ENCODE peak calls at places on chromosomes 16 and 17, in five cellular contexts. F, X, E, G and L are unnamed samples.

GRCh38 chr16:5041604-5042133 is 7.9 kb upstream of the NAGPA start:
- DNase-seq in X (no peak), E (no peak), F (no peak), G (no peak), L (peak; percentile 70)

GRCh38 chr17:72600934-72601333 is 480.1 kb downstream of the SOX9 start:
- DNase-seq in E (no peak), G (peak; percentile 61), F (no peak), X (no peak), L (peak; percentile 54)

GRCh38 chr17:2789700-2790099 is 6.5 kb upstream of the RAP1GAP2 start:
- DNase-seq in X (no peak), F (no peak), E (no peak), G (no peak), L (no peak)

GRCh38 chr16:68234188-68235104 is 1.5 kb downstream of the ESRP2 start:
- DNase-seq in E (no peak), X (no peak), F (no peak), G (no peak), L (no peak)

GRCh38 chr17:73863761-73864535 is 219.7 kb upstream of the SDK2 start:
- DNase-seq in G (no peak), F (no peak), X (no peak), E (no peak), L (no peak)

GRCh38 chr16:1819611-1820010 is 7.0 kb downstream of the HAGH start:
- DNase-seq in X (no peak), G (no peak), E (no peak), F (no peak), L (no peak)

GRCh38 chr17:35084987-35085386 is 21.5 kb upstream of the RFFL start:
- DNase-seq in E (no peak), X (no peak), F (no peak), G (peak; percentile 90), L (peak; percentile 55)

GRCh38 chr17:66644311-66644710 is 190.6 kb upstream of the CACNG5 start:
- DNase-seq in E (no peak), G (no peak), F (no peak), X (no peak), L (no peak)

GRCh38 chr17:44636562-44636961 is 19.7 kb upstream of the MEIOC start:
- DNase-seq in G (peak; percentile 69), X (peak; percentile 29), E (no peak), F (no peak), L (peak; percentile 59)

GRCh38 chr17:78735832-78736525 is 46.1 kb downstream of the CYTH1 start:
- DNase-seq in E (no peak), G (peak; percentile 49), X (no peak), F (no peak), L (no peak)

GRCh38 chr17:32302860-32303649 is 37.4 kb downstream of the RHBDL3 start:
- DNase-seq in E (no peak), X (no peak), F (no peak), G (no peak), L (no peak)

DNA sequence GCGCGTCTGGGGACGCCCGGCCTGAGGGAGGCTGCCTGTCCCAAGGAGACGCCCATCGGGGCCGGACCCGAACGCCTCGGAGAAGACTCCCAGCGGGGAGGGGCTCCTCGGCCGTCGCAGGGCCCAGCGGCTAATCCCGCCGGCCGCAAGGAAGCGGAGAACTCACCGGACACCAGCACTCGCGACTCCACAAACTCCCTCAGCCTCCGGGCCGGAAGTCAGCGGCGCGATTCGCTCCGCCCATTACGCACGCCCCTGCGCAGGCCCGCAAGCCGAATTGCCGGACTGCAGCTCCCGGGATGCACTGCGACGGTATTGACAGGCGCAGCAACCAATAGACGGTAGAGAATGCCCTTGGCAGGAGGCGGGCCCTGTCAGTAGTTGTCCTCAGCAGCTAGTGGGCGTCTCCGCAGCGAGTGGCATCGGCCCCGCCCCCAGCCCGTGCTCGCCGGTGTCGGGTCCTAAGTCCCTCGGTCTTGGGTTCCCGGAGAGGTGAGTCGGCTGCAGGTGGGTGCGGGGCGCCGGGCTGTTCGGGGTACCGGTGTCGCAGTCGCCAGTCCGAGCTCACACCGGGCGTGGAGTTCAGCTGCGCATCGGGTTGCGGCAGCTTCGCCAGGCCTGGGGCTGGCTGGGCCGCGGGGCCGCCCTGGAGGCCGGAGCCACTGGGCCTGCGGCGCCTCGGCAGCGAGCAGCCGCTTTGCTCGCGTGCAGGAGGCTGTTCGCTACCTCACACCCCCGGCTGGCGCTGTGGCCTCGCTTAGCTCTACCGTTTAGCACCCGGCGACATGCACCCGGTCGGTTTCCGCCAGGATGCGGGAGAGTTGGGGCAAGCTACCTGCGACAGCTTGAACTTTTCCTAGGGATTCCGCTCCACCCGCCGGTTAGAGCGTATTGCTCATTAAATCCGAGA is at the start of the genes ZNF174 and ZSCAN32:
- DNase-seq in G (peak; percentile 100), F (peak; percentile 97), E (peak; percentile 99), X (peak; percentile 96), L (peak; percentile 99)
- TF ChIP-seq CTCF in G (no peak), F (no peak), E (no peak), X (no peak), L (no peak)

GRCh38 chr16:50539053-50539615 is 9.1 kb upstream of the NKD1 start:
- DNase-seq in X (no peak), G (no peak), F (no peak), E (no peak), L (no peak)

GRCh38 chr16:50538411-50539052 is 9.7 kb upstream of the NKD1 start:
- DNase-seq in X (no peak), F (no peak), E (no peak), G (no peak), L (no peak)

GRCh38 chr16:50542703-50543102 is 5.5 kb upstream of the NKD1 start:
- DNase-seq in X (no peak), G (no peak), F (no peak), E (no peak), L (no peak)

GRCh38 chr16:50539822-50540710 is 8.1 kb upstream of the NKD1 start:
- DNase-seq in F (no peak), X (no peak), E (no peak), G (no peak), L (no peak)

DNA sequence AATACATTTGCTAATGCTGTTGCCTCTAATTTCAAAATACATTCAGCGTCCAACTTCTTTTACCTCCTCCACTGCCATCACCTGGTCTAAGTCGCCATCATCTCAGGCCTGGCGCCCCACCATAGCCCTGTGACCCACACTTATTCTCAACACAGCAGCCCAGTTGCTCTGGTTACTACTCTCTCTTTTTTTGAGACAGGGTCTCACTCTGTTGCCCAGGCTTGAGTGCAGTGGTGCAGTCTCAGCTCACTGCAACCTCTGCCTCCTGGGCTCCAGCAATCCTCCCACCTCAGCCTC is 7.5 kb upstream of the NKD1 start:
- DNase-seq in X (no peak), F (no peak), E (no peak), G (no peak), L (no peak)
- TF ChIP-seq CTCF in X (no peak), F (no peak), E (no peak), G (no peak), L (no peak)

GRCh38 chr16:66560107-66560506 is 6.1 kb upstream of the CMTM1 start:
- DNase-seq in F (no peak), X (no peak), E (no peak), G (no peak), L (no peak)

GRCh38 chr16:66563574-66564334 is 2.5 kb upstream of the CMTM1 start:
- DNase-seq in E (no peak), F (no peak), G (no peak), X (no peak), L (no peak)

GRCh38 chr16:66562986-66563385 is 3.3 kb upstream of the CMTM1 start:
- DNase-seq in X (no peak), G (no peak), F (no peak), E (no peak), L (no peak)

GRCh38 chr16:66561381-66562080 is 4.7 kb upstream of the CMTM1 start:
- DNase-seq in E (no peak), F (no peak), G (no peak), X (no peak), L (no peak)

DNA sequence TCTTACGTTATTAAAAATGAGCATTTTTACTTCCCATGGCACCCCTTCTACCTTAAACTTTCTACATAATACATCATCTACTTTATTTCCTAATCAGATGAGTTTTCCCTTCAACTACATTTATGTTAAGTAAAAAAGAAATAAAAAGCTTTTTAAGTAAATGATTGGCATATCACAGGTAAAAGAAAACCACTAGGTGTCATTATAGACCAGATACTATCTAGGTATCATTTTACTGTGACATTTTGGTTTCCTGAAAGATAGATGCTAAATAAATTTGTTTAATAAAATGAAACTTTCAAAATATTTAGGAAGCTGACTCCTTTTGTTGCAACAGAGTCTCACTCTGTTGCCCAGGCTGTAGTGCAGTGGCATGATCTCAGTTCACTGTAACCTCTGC is 3.8 kb upstream of the CMTM1 start:
- DNase-seq in X (no peak), E (no peak), F (no peak), G (no peak), L (no peak)
- TF ChIP-seq CTCF in X (peak; percentile 48), E (no peak), F (peak; percentile 61), G (peak; percentile 33), L (peak; percentile 35)

DNA sequence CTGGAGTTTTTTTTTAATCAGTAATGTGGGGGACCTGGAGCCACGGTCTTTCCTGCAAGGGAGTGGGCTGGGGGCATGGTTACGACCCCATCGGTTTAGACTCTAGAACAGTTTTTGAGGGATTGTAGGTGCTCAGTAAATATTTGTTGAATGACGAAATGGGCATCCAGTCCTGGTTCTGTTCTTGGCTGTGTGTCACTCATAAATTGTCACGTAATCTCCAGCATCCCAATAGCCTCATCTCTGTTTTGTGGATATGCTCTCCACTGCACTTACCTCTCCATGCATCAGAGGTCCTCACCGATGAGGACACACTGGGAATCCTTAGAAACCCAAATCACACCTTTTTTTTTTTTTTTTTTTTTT is 497 bp upstream of the SLC38A7 start:
- DNase-seq in X (no peak), G (peak; percentile 16), F (no peak), E (no peak), L (no peak)
- TF ChIP-seq CTCF in X (no peak), G (no peak), F (no peak), E (no peak), L (no peak)

GRCh38 chr17:42775534-42776098 is 2.4 kb downstream of the VPS25 start:
- DNase-seq in E (no peak), X (no peak), F (no peak), G (no peak), L (peak; percentile 24)
- TF ChIP-seq CTCF in E (no peak), X (no peak), F (no peak), G (no peak), L (peak; percentile 24)

GRCh38 chr16:72937916-72938315 is 110.0 kb downstream of the ZFHX3 start:
- DNase-seq in G (no peak), X (no peak), E (no peak), F (no peak), L (no peak)

GRCh38 chr16:72938426-72939164 is 109.3 kb downstream of the ZFHX3 start:
- DNase-seq in F (no peak), G (peak; percentile 59), X (no peak), E (peak; percentile 25), L (peak; percentile 71)

GRCh38 chr16:72937360-72937759 is 110.6 kb downstream of the ZFHX3 start:
- DNase-seq in G (no peak), X (no peak), E (no peak), F (no peak), L (no peak)

GRCh38 chr16:72940886-72941285 is 107.0 kb downstream of the ZFHX3 start:
- DNase-seq in F (no peak), X (no peak), G (no peak), E (no peak), L (no peak)

DNA sequence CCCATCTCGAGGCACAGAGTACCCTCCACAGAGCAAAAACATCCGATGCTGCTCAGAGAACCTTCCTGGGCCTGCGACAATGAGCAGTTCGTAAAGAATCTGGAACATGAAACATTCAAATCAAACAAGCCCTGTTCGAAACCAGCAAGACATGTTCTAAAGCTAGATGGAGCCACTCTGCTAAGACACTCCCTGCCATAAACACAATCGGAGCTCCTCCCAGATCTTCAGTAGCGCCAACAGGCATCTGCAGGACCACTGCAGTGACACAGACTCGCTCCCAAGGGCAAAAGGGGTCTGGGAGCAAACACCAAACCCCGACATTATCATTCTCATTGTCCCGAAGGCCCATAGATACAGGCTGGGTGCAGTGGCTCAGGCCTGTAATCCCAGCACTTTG is 108.7 kb downstream of the ZFHX3 start:
- DNase-seq in F (no peak), X (no peak), E (no peak), G (peak; percentile 64), L (peak; percentile 25)
- TF ChIP-seq CTCF in F (no peak), X (no peak), E (peak; percentile 2), G (peak; percentile 20), L (peak; percentile 49)